ENCODE peak calls at places on chromosomes 5 and 9, in seven cellular contexts. K is upper lobe of right lung; B is stimulated activated CD4-positive, alpha-beta T cell treated with anti-CD3 and anti-CD28 coated beads, Interleukin-4, amount 100 ng/mL, for 1 hour; J is left cardiac atrium; X is posterior cingulate gyrus; P is smooth muscle cell of the brain vasculature; L is stimulated activated CD8-positive, alpha-beta memory T cell treated with anti-CD3 and anti-CD28 coated beads, Interleukin-15, amount 100 ng/mL, for 1 hour. U is an unnamed sample.

GRCh38 chr9:120383611-120383998 is 196.4 kb downstream of the CDK5RAP2 start:
- DNase-seq in K (no peak), B (no peak), J (no peak), X (no peak), P (no peak), L (no peak), U (no peak)

GRCh38 chr5:138635268-138635667 is 60.1 kb upstream of the HSPA9 start:
- DNase-seq in K (no peak), B (no peak), J (no peak), X (no peak), P (no peak), L (no peak), U (no peak)

GRCh38 chr9:99076030-99076429 is 28.9 kb upstream of the TGFBR1 start:
- DNase-seq in K (no peak), B (no peak), J (no peak), X (no peak), P (no peak), L (no peak), U (no peak)

GRCh38 chr5:175872287-175873089 is 1.1 kb downstream of the CPLX2 start:
- DNase-seq in K (no peak), B (no peak), J (no peak), X (no peak), P (no peak), L (no peak), U (no peak)

GRCh38 chr5:82676663-82677062 is 398.5 kb upstream of the RPS23 start:
- DNase-seq in K (no peak), B (no peak), J (no peak), X (no peak), P (no peak), L (no peak), U (no peak)

GRCh38 chr5:158530111-158530510 is 569.6 kb downstream of the EBF1 start:
- DNase-seq in K (no peak), B (no peak), J (no peak), X (no peak), P (no peak), L (no peak), U (no peak)

GRCh38 chr9:4237748-4238511 is 61.9 kb downstream of the GLIS3 start:
- DNase-seq in K (no peak), B (no peak), J (no peak), X (no peak), P (no peak), L (no peak), U (no peak)

GRCh38 chr5:44051591-44051990 is 337.6 kb downstream of the FGF10 start:
- DNase-seq in K (no peak), B (no peak), J (no peak), X (no peak), P (no peak), L (no peak), U (no peak)

GRCh38 chr5:86864022-86864421 is 246.3 kb downstream of the COX7C start:
- DNase-seq in K (no peak), B (no peak), J (no peak), X (no peak), P (no peak), L (no peak), U (no peak)

GRCh38 chr9:89633404-89633803 is 28.6 kb downstream of the GADD45G start:
- DNase-seq in K (no peak), B (no peak), J (no peak), X (no peak), P (no peak), L (no peak), U (no peak)

GRCh38 chr5:36377192-36377591 is 75.5 kb upstream of the RANBP3L start:
- DNase-seq in K (no peak), B (no peak), J (no peak), X (no peak), P (no peak), L (no peak), U (no peak)

GRCh38 chr5:144144956-144145751 is 25.3 kb downstream of the YIPF5 start:
- DNase-seq in K (no peak), B (no peak), J (no peak), X (no peak), P (no peak), L (no peak), U (no peak)

U was measured in substantia nigra.